ENCODE peak calls at places on chromosomes 2 and 18, in seven cellular contexts. One of them, this sample, is unnamed.

GRCh38 chr18:32383040-32383819 is 87.5 kb downstream of the GAREM1 start:
- DNase-seq in stromal cell of bone marrow: peak; percentile 69
- DNase-seq in central memory CD8-positive, alpha-beta T cell: no peak
- DNase-seq in NCI-H1436: no peak
- DNase-seq in lower lobe of right lung: no peak
- DNase-seq in Peyer's patch: no peak
- DNase-seq in left ventricle myocardium inferior: no peak
- DNase-seq in this sample: peak; percentile 86

GRCh38 chr2:47198985-47199451 is 43.9 kb upstream of the STPG4 start:
- DNase-seq in stromal cell of bone marrow: peak; percentile 74
- DNase-seq in central memory CD8-positive, alpha-beta T cell: no peak
- DNase-seq in lower lobe of right lung: no peak
- DNase-seq in NCI-H1436: no peak
- DNase-seq in left ventricle myocardium inferior: no peak
- DNase-seq in Peyer's patch: no peak
- DNase-seq in this sample: peak; percentile 99

GRCh38 chr2:219570924-219571310 is 422 bp downstream of the OBSL1 start:
- DNase-seq in NCI-H1436: no peak
- DNase-seq in stromal cell of bone marrow: no peak
- DNase-seq in lower lobe of right lung: no peak
- DNase-seq in left ventricle myocardium inferior: no peak
- DNase-seq in Peyer's patch: no peak
- DNase-seq in central memory CD8-positive, alpha-beta T cell: no peak
- DNase-seq in this sample: peak; percentile 22

GRCh38 chr2:5521462-5521861 is 170.7 kb upstream of the SOX11 start:
- DNase-seq in stromal cell of bone marrow: no peak
- DNase-seq in central memory CD8-positive, alpha-beta T cell: no peak
- DNase-seq in NCI-H1436: no peak
- DNase-seq in lower lobe of right lung: no peak
- DNase-seq in Peyer's patch: no peak
- DNase-seq in left ventricle myocardium inferior: peak; percentile 38
- DNase-seq in this sample: no peak

GRCh38 chr2:15968280-15969178 is 28.2 kb downstream of the MYCN start:
- DNase-seq in left ventricle myocardium inferior: no peak
- DNase-seq in NCI-H1436: no peak
- DNase-seq in lower lobe of right lung: no peak
- DNase-seq in stromal cell of bone marrow: no peak
- DNase-seq in Peyer's patch: no peak
- DNase-seq in central memory CD8-positive, alpha-beta T cell: no peak
- DNase-seq in this sample: no peak

GRCh38 chr2:170030040-170030439 is 147.9 kb upstream of the MYO3B start:
- DNase-seq in NCI-H1436: no peak
- DNase-seq in lower lobe of right lung: no peak
- DNase-seq in Peyer's patch: no peak
- DNase-seq in left ventricle myocardium inferior: no peak
- DNase-seq in central memory CD8-positive, alpha-beta T cell: no peak
- DNase-seq in stromal cell of bone marrow: no peak
- DNase-seq in this sample: no peak

GRCh38 chr2:151237422-151238012 is 24.1 kb downstream of the RBM43 start:
- DNase-seq in NCI-H1436: no peak
- DNase-seq in Peyer's patch: no peak
- DNase-seq in stromal cell of bone marrow: no peak
- DNase-seq in lower lobe of right lung: no peak
- DNase-seq in central memory CD8-positive, alpha-beta T cell: no peak
- DNase-seq in left ventricle myocardium inferior: no peak
- DNase-seq in this sample: no peak

GRCh38 chr2:240464514-240465241 is 29.2 kb downstream of the GPC1 start:
- DNase-seq in lower lobe of right lung: peak; percentile 38
- DNase-seq in NCI-H1436: no peak
- DNase-seq in stromal cell of bone marrow: no peak
- DNase-seq in central memory CD8-positive, alpha-beta T cell: no peak
- DNase-seq in Peyer's patch: peak; percentile 4
- DNase-seq in left ventricle myocardium inferior: peak; percentile 12
- DNase-seq in this sample: no peak

GRCh38 chr18:59874166-59874565 is 25.6 kb upstream of the PMAIP1 start:
- DNase-seq in lower lobe of right lung: no peak
- DNase-seq in NCI-H1436: no peak
- DNase-seq in left ventricle myocardium inferior: no peak
- DNase-seq in Peyer's patch: no peak
- DNase-seq in central memory CD8-positive, alpha-beta T cell: no peak
- DNase-seq in stromal cell of bone marrow: peak; percentile 50
- DNase-seq in this sample: peak; percentile 91

GRCh38 chr18:58856881-58857280 is 7.8 kb upstream of the ZNF532 start:
- DNase-seq in Peyer's patch: no peak
- DNase-seq in NCI-H1436: no peak
- DNase-seq in left ventricle myocardium inferior: no peak
- DNase-seq in stromal cell of bone marrow: peak; percentile 59
- DNase-seq in central memory CD8-positive, alpha-beta T cell: no peak
- DNase-seq in lower lobe of right lung: no peak
- DNase-seq in this sample: no peak

GRCh38 chr2:201129044-201129505 is 13.1 kb downstream of the CFLAR start:
- DNase-seq in central memory CD8-positive, alpha-beta T cell: no peak
- DNase-seq in left ventricle myocardium inferior: no peak
- DNase-seq in Peyer's patch: peak; percentile 46
- DNase-seq in lower lobe of right lung: no peak
- DNase-seq in NCI-H1436: no peak
- DNase-seq in stromal cell of bone marrow: no peak
- DNase-seq in this sample: peak; percentile 82

GRCh38 chr18:9876523-9876866 is 9.3 kb upstream of the TXNDC2 start:
- DNase-seq in left ventricle myocardium inferior: no peak
- DNase-seq in Peyer's patch: no peak
- DNase-seq in central memory CD8-positive, alpha-beta T cell: no peak
- DNase-seq in NCI-H1436: no peak
- DNase-seq in stromal cell of bone marrow: no peak
- DNase-seq in lower lobe of right lung: no peak
- DNase-seq in this sample: no peak

GRCh38 chr2:154537845-154538244 is 160.7 kb upstream of the KCNJ3 start:
- DNase-seq in left ventricle myocardium inferior: no peak
- DNase-seq in stromal cell of bone marrow: no peak
- DNase-seq in Peyer's patch: no peak
- DNase-seq in NCI-H1436: no peak
- DNase-seq in lower lobe of right lung: no peak
- DNase-seq in central memory CD8-positive, alpha-beta T cell: no peak
- DNase-seq in this sample: no peak

GRCh38 chr2:147396890-147397289 is 447.9 kb upstream of the ACVR2A start:
- DNase-seq in lower lobe of right lung: no peak
- DNase-seq in left ventricle myocardium inferior: no peak
- DNase-seq in stromal cell of bone marrow: no peak
- DNase-seq in central memory CD8-positive, alpha-beta T cell: no peak
- DNase-seq in NCI-H1436: no peak
- DNase-seq in Peyer's patch: no peak
- DNase-seq in this sample: no peak

GRCh38 chr2:203820969-203821368 is 46.6 kb upstream of the CTLA4 start:
- DNase-seq in Peyer's patch: no peak
- DNase-seq in left ventricle myocardium inferior: no peak
- DNase-seq in central memory CD8-positive, alpha-beta T cell: no peak
- DNase-seq in lower lobe of right lung: no peak
- DNase-seq in NCI-H1436: no peak
- DNase-seq in stromal cell of bone marrow: no peak
- DNase-seq in this sample: no peak

GRCh38 chr18:21826196-21826595 is 85.6 kb downstream of the MIB1 start:
- DNase-seq in left ventricle myocardium inferior: no peak
- DNase-seq in lower lobe of right lung: no peak
- DNase-seq in stromal cell of bone marrow: peak; percentile 37
- DNase-seq in central memory CD8-positive, alpha-beta T cell: no peak
- DNase-seq in NCI-H1436: no peak
- DNase-seq in Peyer's patch: no peak
- DNase-seq in this sample: peak; percentile 63

GRCh38 chr2:2581331-2582159 is 250.5 kb upstream of the MYT1L start:
- DNase-seq in Peyer's patch: no peak
- DNase-seq in NCI-H1436: no peak
- DNase-seq in central memory CD8-positive, alpha-beta T cell: no peak
- DNase-seq in lower lobe of right lung: no peak
- DNase-seq in left ventricle myocardium inferior: no peak
- DNase-seq in stromal cell of bone marrow: no peak
- DNase-seq in this sample: no peak

GRCh38 chr18:76252880-76253279 is 242.2 kb downstream of the ZNF516 start:
- DNase-seq in lower lobe of right lung: no peak
- DNase-seq in stromal cell of bone marrow: no peak
- DNase-seq in left ventricle myocardium inferior: no peak
- DNase-seq in central memory CD8-positive, alpha-beta T cell: no peak
- DNase-seq in Peyer's patch: no peak
- DNase-seq in NCI-H1436: peak; percentile 7
- DNase-seq in this sample: peak; percentile 23

GRCh38 chr2:31413025-31413424 is 1.5 kb downstream of the XDH start:
- DNase-seq in left ventricle myocardium inferior: no peak
- DNase-seq in stromal cell of bone marrow: no peak
- DNase-seq in central memory CD8-positive, alpha-beta T cell: no peak
- DNase-seq in Peyer's patch: no peak
- DNase-seq in NCI-H1436: no peak
- DNase-seq in lower lobe of right lung: no peak
- DNase-seq in this sample: no peak

GRCh38 chr2:69685321-69686048 is 41.9 kb upstream of the AAK1 start:
- DNase-seq in stromal cell of bone marrow: peak; percentile 50
- DNase-seq in central memory CD8-positive, alpha-beta T cell: peak; percentile 49
- DNase-seq in Peyer's patch: no peak
- DNase-seq in NCI-H1436: no peak
- DNase-seq in lower lobe of right lung: no peak
- DNase-seq in left ventricle myocardium inferior: no peak
- DNase-seq in this sample: peak; percentile 62

GRCh38 chr2:175926272-175926671 is 75.8 kb downstream of the LNPK start:
- DNase-seq in Peyer's patch: no peak
- DNase-seq in NCI-H1436: no peak
- DNase-seq in central memory CD8-positive, alpha-beta T cell: no peak
- DNase-seq in lower lobe of right lung: no peak
- DNase-seq in left ventricle myocardium inferior: no peak
- DNase-seq in stromal cell of bone marrow: no peak
- DNase-seq in this sample: peak; percentile 29

GRCh38 chr2:195706161-195706900 is 49.3 kb downstream of the SLC39A10 start:
- DNase-seq in stromal cell of bone marrow: no peak
- DNase-seq in NCI-H1436: no peak
- DNase-seq in central memory CD8-positive, alpha-beta T cell: no peak
- DNase-seq in left ventricle myocardium inferior: no peak
- DNase-seq in lower lobe of right lung: no peak
- DNase-seq in Peyer's patch: no peak
- DNase-seq in this sample: peak; percentile 21

GRCh38 chr18:46732801-46733200 is 24.1 kb downstream of the ST8SIA5 start:
- DNase-seq in NCI-H1436: no peak
- DNase-seq in Peyer's patch: no peak
- DNase-seq in left ventricle myocardium inferior: no peak
- DNase-seq in central memory CD8-positive, alpha-beta T cell: no peak
- DNase-seq in lower lobe of right lung: no peak
- DNase-seq in stromal cell of bone marrow: no peak
- DNase-seq in this sample: no peak

GRCh38 chr2:54558188-54558975 is 102.3 kb downstream of the SPTBN1 start:
- DNase-seq in lower lobe of right lung: peak; percentile 82
- DNase-seq in left ventricle myocardium inferior: peak; percentile 53
- DNase-seq in central memory CD8-positive, alpha-beta T cell: peak; percentile 60
- DNase-seq in NCI-H1436: peak; percentile 63
- DNase-seq in stromal cell of bone marrow: no peak
- DNase-seq in Peyer's patch: peak; percentile 73
- DNase-seq in this sample: peak; percentile 85

GRCh38 chr2:98726172-98726725 is 4.7 kb downstream of the MGAT4A start:
- DNase-seq in Peyer's patch: no peak
- DNase-seq in left ventricle myocardium inferior: no peak
- DNase-seq in stromal cell of bone marrow: no peak
- DNase-seq in NCI-H1436: no peak
- DNase-seq in lower lobe of right lung: no peak
- DNase-seq in central memory CD8-positive, alpha-beta T cell: no peak
- DNase-seq in this sample: no peak

GRCh38 chr2:43044093-43044614 is 182.3 kb downstream of the ZFP36L2 start:
- DNase-seq in stromal cell of bone marrow: no peak
- DNase-seq in lower lobe of right lung: no peak
- DNase-seq in Peyer's patch: no peak
- DNase-seq in central memory CD8-positive, alpha-beta T cell: no peak
- DNase-seq in left ventricle myocardium inferior: no peak
- DNase-seq in NCI-H1436: no peak
- DNase-seq in this sample: no peak

GRCh38 chr2:222882484-222882928 is 21.7 kb downstream of the ACSL3 start:
- DNase-seq in left ventricle myocardium inferior: no peak
- DNase-seq in NCI-H1436: no peak
- DNase-seq in central memory CD8-positive, alpha-beta T cell: no peak
- DNase-seq in stromal cell of bone marrow: no peak
- DNase-seq in lower lobe of right lung: no peak
- DNase-seq in Peyer's patch: no peak
- DNase-seq in this sample: no peak

GRCh38 chr2:113922784-113923183 is 32.9 kb downstream of the ACTR3 start:
- DNase-seq in Peyer's patch: no peak
- DNase-seq in lower lobe of right lung: no peak
- DNase-seq in stromal cell of bone marrow: no peak
- DNase-seq in left ventricle myocardium inferior: no peak
- DNase-seq in central memory CD8-positive, alpha-beta T cell: no peak
- DNase-seq in NCI-H1436: no peak
- DNase-seq in this sample: no peak

GRCh38 chr2:27963454-27963853 is 72.9 kb downstream of the BABAM2 start:
- DNase-seq in central memory CD8-positive, alpha-beta T cell: no peak
- DNase-seq in NCI-H1436: no peak
- DNase-seq in left ventricle myocardium inferior: no peak
- DNase-seq in stromal cell of bone marrow: no peak
- DNase-seq in Peyer's patch: no peak
- DNase-seq in lower lobe of right lung: no peak
- DNase-seq in this sample: no peak

GRCh38 chr18:45050712-45051639 is 370.3 kb downstream of the SETBP1 start:
- DNase-seq in left ventricle myocardium inferior: no peak
- DNase-seq in central memory CD8-positive, alpha-beta T cell: no peak
- DNase-seq in NCI-H1436: no peak
- DNase-seq in Peyer's patch: no peak
- DNase-seq in stromal cell of bone marrow: peak; percentile 87
- DNase-seq in lower lobe of right lung: no peak
- DNase-seq in this sample: peak; percentile 89

GRCh38 chr2:43511199-43511598 is 84.6 kb downstream of the THADA start:
- DNase-seq in NCI-H1436: no peak
- DNase-seq in lower lobe of right lung: no peak
- DNase-seq in Peyer's patch: no peak
- DNase-seq in stromal cell of bone marrow: no peak
- DNase-seq in central memory CD8-positive, alpha-beta T cell: no peak
- DNase-seq in left ventricle myocardium inferior: no peak
- DNase-seq in this sample: no peak

This sample was measured in astrocyte of the spinal cord.